ENCODE peak calls at places on chromosomes 4 and X, in six cellular contexts. Z, E, S, N, F and W are unnamed samples.

GRCh38 chr4:7697326-7697725 is 242.3 kb downstream of the AFAP1 start:
- DNase-seq in F (no peak), Z (no peak), E (no peak), S (no peak), N (no peak), W (no peak)

GRCh38 chr4:82586055-82586454 is 24.3 kb upstream of the TMEM150C start:
- DNase-seq in E (no peak), N (no peak), S (no peak), F (no peak), Z (no peak), W (no peak)

GRCh38 chrX:96480081-96480480 is 204.6 kb upstream of the DIAPH2 start:
- DNase-seq in N (peak), Z (no peak), E (no peak), S (no peak), F (no peak), W (no peak)

GRCh38 chr4:78200004-78200403 is 142.9 kb downstream of the FRAS1 start:
- DNase-seq in F (no peak), S (no peak), Z (no peak), E (no peak), N (no peak), W (no peak)

GRCh38 chrX:65997978-65998717 is 41.7 kb downstream of the VSIG4 start:
- DNase-seq in E (peak), S (no peak), Z (no peak), N (no peak), F (no peak), W (no peak)

GRCh38 chrX:12138366-12139313 is at the start of gene FRMPD4:
- DNase-seq in E (no peak), F (no peak), N (peak), S (no peak), Z (no peak), W (no peak)

GRCh38 chr4:70915048-70915815 is 13.1 kb downstream of the MOB1B start:
- DNase-seq in S (no peak), N (no peak), Z (no peak), F (no peak), E (no peak), W (no peak)

GRCh38 chr4:49032440-49033161 is 46.5 kb downstream of the CWH43 start:
- DNase-seq in N (peak), E (no peak), Z (no peak), S (peak), F (no peak), W (no peak)

GRCh38 chrX:2710041-2710471 is 19.0 kb downstream of the CD99 start:
- DNase-seq in Z (no peak), N (peak), F (no peak), S (no peak), E (no peak), W (no peak)

GRCh38 chr4:77921701-77922100 is 59.1 kb downstream of the MRPL1 start:
- DNase-seq in Z (no peak), N (peak), E (no peak), F (no peak), S (no peak), W (peak)

GRCh38 chr4:107791902-107792301 is 32.8 kb upstream of the SGMS2 start:
- DNase-seq in N (no peak), E (no peak), F (no peak), Z (no peak), S (no peak), W (no peak)

DNA sequence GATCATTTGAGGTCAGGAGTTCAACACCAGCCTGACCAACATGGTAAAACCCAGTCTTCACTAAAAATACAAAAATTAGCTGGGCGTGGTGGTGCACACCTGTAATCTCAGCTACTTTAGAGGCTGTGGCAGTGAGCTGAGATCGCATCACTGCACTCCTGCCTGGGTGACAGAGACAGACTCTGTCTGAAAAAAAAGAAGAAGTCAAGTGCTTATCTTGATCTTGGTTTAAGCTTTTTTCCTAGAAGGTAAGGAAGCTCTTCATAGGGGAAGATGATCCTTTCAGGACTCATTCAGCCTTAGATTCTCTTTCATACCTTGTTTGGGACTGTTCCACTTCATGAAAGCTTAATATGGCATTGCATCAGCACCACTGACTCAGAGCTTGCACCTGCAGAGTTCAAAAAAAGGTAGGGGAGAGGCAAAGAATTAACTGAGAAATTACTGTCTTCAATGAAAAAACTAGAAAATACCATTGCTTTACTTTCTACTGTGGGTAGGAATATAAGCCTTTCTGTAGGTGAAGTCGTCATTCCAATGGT is 70.8 kb upstream of the EPGN start:
- DNase-seq in E (no peak), Z (no peak), S (no peak), N (no peak), F (no peak), W (no peak)
- H3K4me3 ChIP-seq in E (no peak), Z (no peak), S (no peak), N (no peak), F (no peak), W (no peak)

GRCh38 chrX:132716006-132716405 is 227.2 kb upstream of the MBNL3 start:
- DNase-seq in N (no peak), S (no peak), Z (no peak), F (no peak), E (no peak), W (no peak)
- TF ChIP-seq CTCF in N (peak), S (no peak), Z (no peak), F (no peak), E (no peak), W (peak)

GRCh38 chrX:46575586-46575985 is 2.0 kb downstream of the CHST7 start:
- DNase-seq in S (no peak), E (no peak), F (no peak), N (no peak), Z (no peak), W (no peak)

GRCh38 chrX:46575991-46576392 is 2.4 kb downstream of the CHST7 start:
- DNase-seq in E (peak), N (no peak), Z (no peak), S (peak), F (peak), W (no peak)

GRCh38 chrX:46574337-46574940 is 874 bp downstream of the CHST7 start:
- DNase-seq in Z (no peak), E (no peak), N (peak), S (no peak), F (peak), W (no peak)

GRCh38 chrX:46573896-46574336 is 351 bp downstream of the CHST7 start:
- DNase-seq in Z (peak), E (peak), F (peak), S (peak), N (peak), W (no peak)

GRCh38 chrX:46574941-46575381 is 1.4 kb downstream of the CHST7 start:
- DNase-seq in F (peak), S (no peak), N (no peak), E (no peak), Z (no peak), W (no peak)
- H3K4me3 ChIP-seq in F (peak), S (peak), N (peak), E (peak), Z (peak), W (peak)

DNA sequence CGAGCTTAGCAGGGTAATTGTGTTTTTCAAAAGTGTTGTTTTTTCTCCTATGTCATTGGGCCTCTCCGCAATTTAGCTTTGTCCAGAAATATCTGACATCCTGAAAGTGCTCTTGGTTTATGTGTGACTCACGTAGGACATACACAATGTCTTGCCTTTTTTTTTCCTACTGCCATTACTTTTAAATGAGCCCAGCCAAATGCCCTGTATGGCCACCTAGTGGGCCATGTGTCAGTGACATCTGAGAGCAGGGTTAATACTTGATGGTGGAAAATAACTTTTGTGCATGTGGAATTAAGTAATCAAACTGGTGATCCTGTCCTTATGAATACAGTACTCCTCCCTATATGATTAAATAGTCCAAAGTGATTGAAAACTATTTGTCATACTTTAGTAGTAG is 1411.1 kb upstream of the TENM3 start:
- DNase-seq in F (no peak), N (peak), Z (no peak), S (no peak), E (no peak), W (no peak)
- TF ChIP-seq CTCF in F (no peak), N (no peak), Z (no peak), S (no peak), E (no peak), W (no peak)

DNA sequence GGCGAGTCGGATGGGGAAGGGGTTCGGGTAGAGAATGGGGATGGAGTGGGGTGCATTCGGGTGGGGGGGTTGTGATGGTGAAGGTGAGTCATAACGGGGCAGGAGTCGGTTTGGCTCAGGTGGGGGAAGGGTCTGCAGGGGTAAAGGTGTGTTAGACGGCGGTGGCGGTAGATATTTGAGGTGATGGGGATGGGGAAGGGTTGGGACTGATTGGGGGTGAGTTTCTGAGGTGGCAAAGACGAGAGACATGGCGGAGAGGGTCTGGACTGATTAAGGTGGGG is 738 bp downstream of the SYP start:
- DNase-seq in Z (no peak), S (no peak), F (no peak), E (no peak), N (no peak), W (no peak)
- H3K4me3 ChIP-seq in Z (no peak), S (no peak), F (no peak), E (peak), N (peak), W (no peak)